ENCODE peak calls at places on chromosomes 16 and 17, in nine cellular contexts. E is A549; P is heart right ventricle; B is heart left ventricle; O is Panc1; F is transverse colon; Q is activated CD8-positive, alpha-beta T cell treated with anti-CD3 and anti-CD28 coated beads for 36 hours; D is natural killer cell; T is AG09309. J is an unnamed sample.

GRCh38 chr17:10384175-10384574 is 11.4 kb upstream of the MYH13 start:
- DNase-seq in O (no peak), E (no peak), P (no peak), T (no peak), D (no peak), Q (no peak), F (no peak), B (no peak), J (peak; percentile 22)

GRCh38 chr17:7483238-7484066 is 714 bp upstream of the POLR2A start:
- DNase-seq in F (peak; percentile 93), E (peak; percentile 96), Q (peak; percentile 98), B (peak; percentile 97), D (peak; percentile 92), P (peak; percentile 97), T (peak; percentile 73), O (no peak), J (peak; percentile 95)

GRCh38 chr16:82700541-82701240 is 73.9 kb downstream of the CDH13 start:
- DNase-seq in E (no peak), B (no peak), T (peak; percentile 39), P (no peak), F (no peak), Q (no peak), O (no peak), D (no peak), J (no peak)

GRCh38 chr17:36707904-36708303 is 106.5 kb downstream of the MRM1 start:
- DNase-seq in B (no peak), Q (no peak), E (no peak), P (no peak), D (no peak), F (no peak), T (no peak), O (no peak), J (no peak)

GRCh38 chr17:43389022-43389947 is 9.5 kb upstream of the ARL4D start:
- DNase-seq in Q (peak; percentile 92), E (peak; percentile 88), P (peak; percentile 85), F (peak; percentile 87), O (no peak), D (peak; percentile 80), B (peak; percentile 84), T (peak; percentile 52), J (peak; percentile 76)

GRCh38 chr17:8574687-8575086 is 55.8 kb downstream of the MYH10 start:
- DNase-seq in D (no peak), O (no peak), F (no peak), B (no peak), E (peak; percentile 36), T (no peak), P (no peak), Q (no peak), J (no peak)

GRCh38 chr17:77148109-77148958 is 7.6 kb downstream of the SEC14L1 start:
- DNase-seq in E (no peak), O (no peak), Q (no peak), T (no peak), B (no peak), F (no peak), D (no peak), P (no peak), J (no peak)

GRCh38 chr17:74558882-74559519 is 8.3 kb downstream of the CD300H start:
- DNase-seq in E (no peak), F (no peak), D (no peak), P (no peak), B (no peak), T (no peak), O (no peak), Q (no peak), J (no peak)

GRCh38 chr17:58677204-58677880 is 14.5 kb downstream of the TEX14 start:
- DNase-seq in E (peak; percentile 16), F (no peak), D (no peak), T (no peak), P (no peak), B (no peak), Q (no peak), O (no peak), J (no peak)

GRCh38 chr16:2035431-2036199 is 8.9 kb downstream of the NHERF2 start:
- DNase-seq in F (peak; percentile 43), D (no peak), B (peak; percentile 69), T (peak; percentile 57), Q (no peak), P (no peak), E (peak; percentile 84), O (no peak), J (no peak)

GRCh38 chr16:1871974-1872635 is at the start of gene MEIOB:
- DNase-seq in B (no peak), E (peak; percentile 82), O (no peak), D (peak; percentile 24), Q (peak; percentile 53), T (no peak), F (peak; percentile 30), P (no peak), J (peak; percentile 72)

GRCh38 chr17:65677932-65678331 is 116.5 kb upstream of the AXIN2 start:
- DNase-seq in E (no peak), F (no peak), B (no peak), O (no peak), P (no peak), Q (no peak), T (no peak), D (no peak), J (no peak)

GRCh38 chr16:13835357-13835756 is 84.6 kb upstream of the ERCC4 start:
- DNase-seq in B (no peak), T (no peak), O (no peak), P (no peak), F (no peak), E (no peak), D (no peak), Q (no peak), J (no peak)

GRCh38 chr16:13845232-13845631 is 74.7 kb upstream of the ERCC4 start:
- DNase-seq in D (no peak), E (no peak), P (no peak), T (no peak), F (no peak), B (no peak), O (no peak), Q (no peak), J (no peak)

GRCh38 chr16:13835935-13836334 is 84.0 kb upstream of the ERCC4 start:
- DNase-seq in T (no peak), F (no peak), E (no peak), P (no peak), B (no peak), Q (no peak), O (no peak), D (no peak), J (no peak)

DNA sequence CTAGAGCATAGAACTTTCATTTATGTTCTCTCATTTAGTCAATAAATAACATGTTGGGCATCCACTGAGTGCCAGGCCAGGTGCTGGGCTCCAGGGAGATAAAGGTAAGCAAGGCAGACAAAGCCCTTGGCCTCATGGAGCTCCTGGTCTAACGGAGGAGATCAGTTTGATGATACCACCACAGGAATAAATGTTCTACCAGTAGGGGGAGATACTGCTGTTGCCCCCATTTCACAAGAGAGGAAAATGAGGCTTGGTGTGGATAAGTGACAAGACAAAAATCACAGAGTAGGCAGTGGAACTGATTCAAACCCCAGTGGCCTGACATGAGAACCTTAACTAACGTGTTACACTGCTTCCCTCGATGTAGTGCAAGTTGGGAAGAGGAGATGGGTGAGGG is 80.4 kb upstream of the ERCC4 start:
- DNase-seq in B (no peak), O (no peak), P (no peak), E (no peak), D (no peak), Q (no peak), F (no peak), T (no peak), J (no peak)
- TF ChIP-seq CTCF in B (no peak), O (peak; percentile 57), P (no peak), E (no peak), D (no peak), Q (no peak), F (no peak), T (peak; percentile 5), J (no peak)

DNA sequence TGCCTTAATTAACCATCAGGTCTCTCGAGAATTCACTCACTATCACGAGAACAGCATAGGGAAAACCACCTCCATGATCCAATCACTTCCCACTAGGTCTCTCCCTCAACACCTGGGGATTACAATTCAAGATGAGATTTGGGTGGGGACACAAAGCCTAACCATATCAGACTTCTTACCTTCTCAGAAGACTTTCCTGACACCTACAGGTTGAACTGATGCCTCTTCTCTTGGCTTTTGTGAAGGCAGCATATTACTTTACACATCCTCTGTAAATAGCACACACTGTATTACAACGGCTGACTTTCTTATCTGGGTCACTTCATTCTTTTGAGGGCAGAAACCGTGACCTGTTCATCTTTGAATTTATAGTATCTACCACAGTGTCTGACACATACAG is 23.6 kb downstream of the BMERB1 start:
- DNase-seq in Q (no peak), E (no peak), O (no peak), F (no peak), T (no peak), D (no peak), B (no peak), P (no peak), J (no peak)
- TF ChIP-seq CTCF in Q (no peak), E (no peak), O (no peak), F (no peak), T (no peak), D (no peak), B (no peak), P (no peak), J (no peak)

DNA sequence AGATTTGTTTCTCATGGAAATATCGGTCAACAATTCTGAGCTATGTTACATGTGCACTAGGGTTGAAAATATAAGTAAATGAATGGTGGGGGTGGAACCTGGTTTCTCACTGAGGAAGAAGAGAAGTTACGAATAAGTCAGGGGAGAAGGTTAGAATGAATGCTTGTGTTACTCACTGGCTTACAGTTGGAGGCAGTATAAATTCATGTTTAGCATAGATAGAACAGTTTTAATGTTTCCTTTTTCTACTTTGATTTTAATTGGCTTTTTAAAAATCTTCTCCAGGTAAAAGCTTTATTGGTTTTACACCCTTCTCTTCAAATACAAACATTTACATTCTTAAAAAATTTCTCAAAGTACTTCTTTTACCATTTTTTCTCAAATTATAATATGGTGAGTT is 1113.7 kb downstream of the CDH11 start:
- DNase-seq in Q (no peak), D (no peak), F (no peak), T (no peak), P (no peak), E (no peak), O (no peak), B (no peak), J (no peak)
- TF ChIP-seq CTCF in Q (no peak), D (no peak), F (no peak), T (peak; percentile 14), P (peak; percentile 20), E (no peak), O (no peak), B (peak; percentile 15), J (no peak)

GRCh38 chr16:88062341-88062861 is 111.2 kb downstream of the BANP start:
- DNase-seq in Q (no peak), B (peak; percentile 76), T (peak; percentile 34), O (no peak), E (no peak), D (no peak), F (no peak), P (no peak), J (no peak)
- TF ChIP-seq CTCF in Q (no peak), B (no peak), T (no peak), O (no peak), E (no peak), D (no peak), F (no peak), P (no peak), J (no peak)